ENCODE peak calls at places on chromosome 12, in four cellular contexts. O is GM04504, K is NCI-H1436, J is EL. Y is an unnamed sample.

GRCh38 chr12:118773956-118774723 is 207.2 kb upstream of the SRRM4 start:
- DNase-seq in O (no peak), K (peak), J (no peak), Y (no peak)

GRCh38 chr12:111761099-111761498 is 5.6 kb upstream of the ALDH2 start:
- DNase-seq in O (no peak), K (no peak), J (no peak), Y (no peak)

GRCh38 chr12:56374726-56375597 is 12.3 kb upstream of the APOF start:
- DNase-seq in O (no peak), K (no peak), J (no peak), Y (no peak)

GRCh38 chr12:64882687-64883086 is 58.2 kb downstream of the TBC1D30 start:
- DNase-seq in O (no peak), K (no peak), J (no peak), Y (no peak)

GRCh38 chr12:87953257-87953860 is 75.8 kb downstream of the C12orf50 start:
- DNase-seq in O (peak), K (peak), J (peak), Y (peak)

GRCh38 chr12:89019439-89020120 is 332.7 kb downstream of the DUSP6 start:
- DNase-seq in O (peak), K (peak), J (peak), Y (peak)

GRCh38 chr12:124527861-124528561 is 39.4 kb downstream of the NCOR2 start:
- DNase-seq in O (no peak), K (peak), J (peak), Y (no peak)

GRCh38 chr12:15214851-15215601 is 6.2 kb downstream of the RERG start:
- DNase-seq in O (no peak), K (no peak), J (no peak), Y (no peak)

GRCh38 chr12:55789893-55790292 is 27.6 kb downstream of the SARNP start:
- DNase-seq in O (no peak), K (no peak), J (no peak), Y (no peak)

GRCh38 chr12:104951759-104952509 is 6.2 kb downstream of the SLC41A2 start:
- DNase-seq in O (no peak), K (no peak), J (peak), Y (no peak)

GRCh38 chr12:123118397-123118945 is 32.4 kb downstream of the PITPNM2 start:
- DNase-seq in O (no peak), K (no peak), J (no peak), Y (no peak)

GRCh38 chr12:115763376-115763775 is 514.1 kb downstream of the MED13L start:
- DNase-seq in O (peak), K (no peak), J (peak), Y (no peak)

GRCh38 chr12:89261982-89262381 is 90.3 kb downstream of the DUSP6 start:
- DNase-seq in O (no peak), K (no peak), J (no peak), Y (no peak)

GRCh38 chr12:78119351-78119918 is 288.7 kb downstream of the NAV3 start:
- DNase-seq in O (no peak), K (no peak), J (no peak), Y (no peak)

GRCh38 chr12:31591308-31591901 is 469 bp upstream of the DENND5B start:
- DNase-seq in O (no peak), K (no peak), J (peak), Y (no peak)

GRCh38 chr12:29066061-29066588 is 83.0 kb upstream of the FAR2 start:
- DNase-seq in O (no peak), K (no peak), J (peak), Y (no peak)

GRCh38 chr12:49983892-49984291 is 11.1 kb downstream of the AQP6 start:
- DNase-seq in O (peak), K (no peak), J (peak), Y (peak)

GRCh38 chr12:42730286-42730685 is 140.7 kb upstream of the PRICKLE1 start:
- DNase-seq in O (no peak), K (no peak), J (peak), Y (no peak)

GRCh38 chr12:12214635-12215131 is 52.2 kb downstream of the LRP6 start:
- DNase-seq in O (no peak), K (no peak), J (peak), Y (no peak)

GRCh38 chr12:104181313-104181712 is 34.3 kb upstream of the TXNRD1 start:
- DNase-seq in O (no peak), K (no peak), J (peak), Y (no peak)

GRCh38 chr12:115979851-115980250 is 297.6 kb downstream of the MED13L start:
- DNase-seq in O (no peak), K (no peak), J (no peak), Y (no peak)

GRCh38 chr12:44654641-44655625 is 221.2 kb downstream of the NELL2 start:
- DNase-seq in O (no peak), K (peak), J (no peak), Y (no peak)